ENCODE peak calls at places on chromosomes 13 and 19, in four cellular contexts. One of them, this sample, is unnamed.

GRCh38 chr13:62356977-62357376 is 941.3 kb upstream of the PCDH20 start:
- DNase-seq in GM23248: no peak
- DNase-seq in lower leg skin: no peak
- DNase-seq in AG04450: peak; percentile 1
- DNase-seq in this sample: no peak

GRCh38 chr19:15702590-15702930 is 25.3 kb upstream of the OR10H2 start:
- DNase-seq in GM23248: peak; percentile 26
- DNase-seq in lower leg skin: peak; percentile 95
- DNase-seq in AG04450: no peak
- DNase-seq in this sample: no peak

GRCh38 chr19:33828266-33829075 is 31.8 kb downstream of the KCTD15 start:
- DNase-seq in GM23248: no peak
- DNase-seq in lower leg skin: peak; percentile 76
- DNase-seq in AG04450: no peak
- DNase-seq in this sample: no peak

GRCh38 chr19:6802336-6803035 is 30.0 kb downstream of the VAV1 start:
- DNase-seq in GM23248: no peak
- DNase-seq in lower leg skin: no peak
- DNase-seq in AG04450: no peak
- DNase-seq in this sample: no peak

GRCh38 chr19:11339254-11340098 is at the start of gene RAB3D:
- DNase-seq in GM23248: peak; percentile 94
- DNase-seq in lower leg skin: peak; percentile 99
- DNase-seq in AG04450: peak; percentile 63
- DNase-seq in this sample: peak; percentile 40

GRCh38 chr13:97648171-97648880 is 214.4 kb downstream of the RAP2A start:
- DNase-seq in GM23248: no peak
- DNase-seq in lower leg skin: no peak
- DNase-seq in AG04450: no peak
- DNase-seq in this sample: no peak

GRCh38 chr19:40281381-40282208 is 3.5 kb downstream of the AKT2 start:
- DNase-seq in GM23248: peak; percentile 46
- DNase-seq in lower leg skin: no peak
- DNase-seq in AG04450: no peak
- DNase-seq in this sample: no peak

GRCh38 chr13:80931118-80931517 is 590.2 kb upstream of the SPRY2 start:
- DNase-seq in GM23248: no peak
- DNase-seq in lower leg skin: no peak
- DNase-seq in AG04450: no peak
- DNase-seq in this sample: no peak

GRCh38 chr13:79680485-79680884 is 199.5 kb downstream of the NDFIP2 start:
- DNase-seq in GM23248: no peak
- DNase-seq in lower leg skin: no peak
- DNase-seq in AG04450: no peak
- DNase-seq in this sample: no peak

GRCh38 chr13:26074706-26075105 is 22.9 kb upstream of the SHISA2 start:
- DNase-seq in GM23248: peak; percentile 26
- DNase-seq in lower leg skin: no peak
- DNase-seq in AG04450: no peak
- DNase-seq in this sample: no peak

GRCh38 chr13:44220948-44221347 is 152.7 kb upstream of the SERP2 start:
- DNase-seq in GM23248: no peak
- DNase-seq in lower leg skin: no peak
- DNase-seq in AG04450: no peak
- DNase-seq in this sample: no peak

GRCh38 chr13:68872338-68872737 is 1235.3 kb upstream of the ATXN8OS start:
- DNase-seq in GM23248: no peak
- DNase-seq in lower leg skin: no peak
- DNase-seq in AG04450: no peak
- DNase-seq in this sample: no peak

GRCh38 chr13:27117947-27118346 is 53.7 kb downstream of the USP12 start:
- DNase-seq in GM23248: no peak
- DNase-seq in lower leg skin: no peak
- DNase-seq in AG04450: no peak
- DNase-seq in this sample: no peak

GRCh38 chr13:29487466-29488454 is 107.7 kb downstream of the SLC7A1 start:
- DNase-seq in GM23248: no peak
- DNase-seq in lower leg skin: no peak
- DNase-seq in AG04450: no peak
- DNase-seq in this sample: no peak

DNA sequence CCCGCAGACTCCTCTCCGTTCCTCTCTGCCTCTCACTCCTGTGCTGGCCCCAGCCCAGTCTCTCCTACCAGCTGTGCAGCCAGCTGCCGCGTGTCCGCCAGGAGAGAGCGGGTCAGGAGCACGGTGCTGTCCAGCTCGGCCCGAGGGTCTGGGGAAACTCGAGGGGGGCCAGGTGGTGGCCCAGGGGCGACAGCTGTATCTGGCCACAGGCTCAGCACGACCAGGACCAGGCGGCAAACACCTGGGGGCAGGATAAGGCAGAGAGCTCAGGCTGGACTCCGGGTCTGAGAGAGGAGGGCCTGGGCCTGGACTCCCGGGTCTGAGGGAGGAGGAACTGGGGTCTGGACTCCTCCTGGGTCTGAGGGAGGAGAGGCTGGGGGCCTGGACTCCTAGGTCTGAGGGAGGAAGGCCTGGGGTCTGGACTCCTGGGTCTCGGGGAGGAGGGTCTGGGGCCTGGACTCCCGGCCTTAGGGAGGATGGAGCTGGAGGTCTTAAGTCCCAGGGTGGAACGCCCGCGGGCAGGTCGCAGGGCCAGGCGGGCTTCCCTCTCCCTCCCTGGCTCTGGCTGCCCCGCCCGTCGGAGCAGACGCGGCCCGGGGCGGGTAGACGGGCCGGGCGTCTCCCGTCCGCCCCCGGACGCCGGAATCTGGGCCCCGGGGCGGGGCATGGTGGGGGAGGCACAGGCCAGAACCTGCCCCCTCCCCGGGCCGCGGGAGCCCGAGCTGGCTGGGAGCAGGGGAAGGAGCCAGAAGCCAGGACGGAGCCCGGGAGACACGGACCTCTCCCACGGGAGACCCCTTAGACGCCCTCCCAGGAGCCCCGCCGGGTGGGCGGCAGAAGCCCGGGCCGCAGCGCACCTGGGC is 1.3 kb downstream of the IL11 start:
- DNase-seq in GM23248: peak; percentile 93
- DNase-seq in lower leg skin: no peak
- DNase-seq in AG04450: no peak
- DNase-seq in this sample: no peak
- H3K4me3 ChIP-seq in GM23248: peak overlapping the region; percentile 75
- H3K4me3 ChIP-seq in lower leg skin: no peak overlapping the region
- H3K4me3 ChIP-seq in AG04450: peak overlapping the region; percentile 62
- H3K4me3 ChIP-seq in this sample: peak overlapping the region; percentile 40

DNA sequence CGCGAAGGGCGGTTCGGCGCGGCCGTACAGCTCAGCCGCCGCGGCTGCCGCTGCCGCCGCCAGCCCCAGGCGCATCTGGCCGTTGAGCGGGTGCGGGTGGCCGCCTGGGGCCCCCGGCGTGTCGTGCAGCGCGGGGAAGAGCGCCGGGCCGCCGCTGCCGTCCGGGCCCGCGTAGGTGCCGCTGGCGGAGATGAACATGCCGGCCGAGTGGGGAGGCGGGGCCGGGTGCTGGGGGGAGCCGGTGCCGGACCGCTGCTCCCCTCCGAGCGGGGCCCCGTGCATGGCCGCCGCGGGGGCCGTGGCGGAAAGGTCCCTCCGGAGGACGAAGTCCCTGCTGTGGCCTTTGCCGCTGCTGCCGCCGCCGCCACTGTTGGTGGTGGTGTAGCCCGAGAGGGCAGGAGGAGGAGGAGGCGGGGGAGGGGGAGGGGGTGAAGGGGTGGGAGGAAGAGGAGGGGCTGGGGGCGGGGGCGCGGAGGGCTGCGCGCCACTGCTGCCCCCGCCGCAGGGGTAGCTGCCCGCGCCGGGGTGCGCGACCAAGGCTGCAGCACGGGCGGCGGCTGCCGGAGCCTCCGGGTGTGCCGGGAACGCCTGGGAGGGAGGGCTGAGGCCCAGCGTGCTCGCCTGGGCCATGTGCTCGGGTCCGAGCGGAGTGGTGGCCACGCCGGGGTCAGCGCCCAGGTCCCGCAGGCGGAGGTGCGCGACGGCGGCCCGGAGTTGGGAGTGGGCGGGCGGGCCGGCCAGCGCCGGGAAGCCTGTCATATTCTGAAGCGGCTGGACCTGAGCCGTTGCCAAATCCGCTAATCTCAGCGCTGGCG is 599 bp downstream of the ZIC5 start:
- DNase-seq in GM23248: peak; percentile 28
- DNase-seq in lower leg skin: no peak
- DNase-seq in AG04450: no peak
- DNase-seq in this sample: no peak
- H3K4me3 ChIP-seq in GM23248: no peak overlapping the region
- H3K4me3 ChIP-seq in lower leg skin: no peak overlapping the region
- H3K4me3 ChIP-seq in AG04450: no peak overlapping the region
- H3K4me3 ChIP-seq in this sample: peak overlapping the region; percentile 71

GRCh38 chr19:21588202-21588601 is 82.8 kb downstream of the ZNF429 start:
- DNase-seq in GM23248: no peak
- DNase-seq in lower leg skin: no peak
- DNase-seq in AG04450: no peak
- DNase-seq in this sample: no peak
- H3K4me3 ChIP-seq in GM23248: no peak overlapping the region
- H3K4me3 ChIP-seq in lower leg skin: no peak overlapping the region
- H3K4me3 ChIP-seq in AG04450: no peak overlapping the region
- H3K4me3 ChIP-seq in this sample: no peak overlapping the region

GRCh38 chr19:17327654-17328516 is 6.8 kb downstream of the ANO8 start:
- DNase-seq in GM23248: no peak
- DNase-seq in lower leg skin: no peak
- DNase-seq in AG04450: no peak
- DNase-seq in this sample: no peak

GRCh38 chr19:17329768-17330545 is 4.7 kb downstream of the ANO8 start:
- DNase-seq in GM23248: no peak
- DNase-seq in lower leg skin: no peak
- DNase-seq in AG04450: no peak
- DNase-seq in this sample: no peak

GRCh38 chr19:17328517-17329060 is 6.1 kb downstream of the ANO8 start:
- DNase-seq in GM23248: no peak
- DNase-seq in lower leg skin: no peak
- DNase-seq in AG04450: no peak
- DNase-seq in this sample: no peak

GRCh38 chr19:17330546-17331253 is 4.0 kb downstream of the ANO8 start:
- DNase-seq in GM23248: no peak
- DNase-seq in lower leg skin: no peak
- DNase-seq in AG04450: no peak
- DNase-seq in this sample: no peak

GRCh38 chr19:17329061-17329767 is 5.4 kb downstream of the ANO8 start:
- DNase-seq in GM23248: no peak
- DNase-seq in lower leg skin: no peak
- DNase-seq in AG04450: no peak
- DNase-seq in this sample: no peak
- H3K4me3 ChIP-seq in GM23248: no peak overlapping the region
- H3K4me3 ChIP-seq in lower leg skin: no peak overlapping the region
- H3K4me3 ChIP-seq in AG04450: no peak overlapping the region
- H3K4me3 ChIP-seq in this sample: no peak overlapping the region

GRCh38 chr19:14265285-14266036 is 59.5 kb upstream of the ADGRL1 start:
- DNase-seq in GM23248: no peak
- DNase-seq in lower leg skin: no peak
- DNase-seq in AG04450: no peak
- DNase-seq in this sample: no peak
- H3K4me3 ChIP-seq in GM23248: no peak overlapping the region
- H3K4me3 ChIP-seq in lower leg skin: no peak overlapping the region
- H3K4me3 ChIP-seq in AG04450: no peak overlapping the region
- H3K4me3 ChIP-seq in this sample: no peak overlapping the region

DNA sequence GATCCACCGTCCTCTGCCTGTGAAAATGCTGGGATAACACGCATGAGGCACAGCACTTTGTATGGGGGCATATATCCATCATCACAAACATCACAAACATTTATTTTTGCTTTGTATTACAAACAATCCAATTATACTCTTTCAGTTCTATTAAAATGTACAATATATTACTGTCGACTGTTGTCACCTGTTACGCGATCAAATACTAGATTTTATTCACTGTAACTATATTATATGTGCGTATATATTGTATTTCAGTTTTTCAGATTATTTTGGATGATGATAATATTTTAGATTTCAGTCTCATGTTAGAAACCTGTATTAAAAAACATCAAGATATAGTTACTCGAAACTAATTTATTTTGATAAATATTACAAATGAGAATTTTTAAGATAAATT is 998.3 kb downstream of the EFNB2 start:
- DNase-seq in GM23248: no peak
- DNase-seq in lower leg skin: no peak
- DNase-seq in AG04450: no peak
- DNase-seq in this sample: no peak
- H3K4me3 ChIP-seq in GM23248: no peak overlapping the region
- H3K4me3 ChIP-seq in lower leg skin: no peak overlapping the region
- H3K4me3 ChIP-seq in AG04450: no peak overlapping the region
- H3K4me3 ChIP-seq in this sample: no peak overlapping the region

GRCh38 chr19:32627714-32628253 is 46.8 kb downstream of the PDCD5 start:
- DNase-seq in GM23248: no peak
- DNase-seq in lower leg skin: no peak
- DNase-seq in AG04450: no peak
- DNase-seq in this sample: no peak
- H3K4me3 ChIP-seq in GM23248: no peak overlapping the region
- H3K4me3 ChIP-seq in lower leg skin: no peak overlapping the region
- H3K4me3 ChIP-seq in AG04450: no peak overlapping the region
- H3K4me3 ChIP-seq in this sample: no peak overlapping the region

GRCh38 chr19:18174983-18175382 is 1.4 kb downstream of the IFI30 start:
- DNase-seq in GM23248: no peak
- DNase-seq in lower leg skin: no peak
- DNase-seq in AG04450: no peak
- DNase-seq in this sample: no peak
- H3K4me3 ChIP-seq in GM23248: no peak overlapping the region
- H3K4me3 ChIP-seq in lower leg skin: no peak overlapping the region
- H3K4me3 ChIP-seq in AG04450: no peak overlapping the region
- H3K4me3 ChIP-seq in this sample: no peak overlapping the region